ENCODE peak calls at places on chromosomes 6 and 20, in seven cellular contexts. P is H1; R is GM23248; O is breast epithelium; N is HL-60; Q is CD4-positive, alpha-beta memory T cell; F is lower lobe of right lung. S is an unnamed sample.
A peak's percentile ranks its signal among the peaks of the same experiment; 100 is the strongest.

GRCh38 chr6:45388328-45388727 is 10.6 kb upstream of the SUPT3H start:
- DNase-seq in P (no peak), O (no peak), F (no peak), Q (no peak), R (peak; percentile 73), N (no peak), S (no peak)

GRCh38 chr6:130018830-130019795 is 732 bp downstream of the L3MBTL3 start:
- DNase-seq in N (peak; percentile 34), R (peak; percentile 64), Q (peak; percentile 56), O (no peak), P (no peak), F (peak; percentile 55), S (peak; percentile 41)

GRCh38 chr6:69466979-69467570 is 329.7 kb downstream of the LMBRD1 start:
- DNase-seq in R (no peak), N (no peak), Q (no peak), O (no peak), P (no peak), F (no peak), S (peak; percentile 72)

GRCh38 chr6:35174043-35174434 is 32.9 kb upstream of the TCP11 start:
- DNase-seq in P (no peak), R (no peak), N (no peak), O (no peak), Q (no peak), F (no peak), S (no peak)

GRCh38 chr20:56760610-56761009 is 131.5 kb downstream of the TFAP2C start:
- DNase-seq in R (peak; percentile 53), P (no peak), N (no peak), O (no peak), F (no peak), Q (no peak), S (no peak)

GRCh38 chr6:27765028-27765427 is 147.2 kb downstream of the OR2B2 start:
- DNase-seq in O (no peak), Q (no peak), R (no peak), F (no peak), N (no peak), P (no peak), S (no peak)

GRCh38 chr20:7379621-7380220 is 560.5 kb downstream of the HAO1 start:
- DNase-seq in Q (no peak), P (no peak), F (no peak), O (no peak), R (peak; percentile 42), N (no peak), S (no peak)

GRCh38 chr6:70376628-70377027 is 36.7 kb upstream of the FAM135A start:
- DNase-seq in F (no peak), Q (no peak), P (no peak), R (no peak), O (no peak), N (no peak), S (no peak)

GRCh38 chr6:169974663-169975062 is 223.2 kb downstream of the ERMARD start:
- DNase-seq in Q (no peak), P (no peak), R (no peak), F (no peak), N (no peak), O (peak; percentile 43), S (peak; percentile 49)

GRCh38 chr20:37990571-37991151 is 42.6 kb downstream of the TTI1 start:
- DNase-seq in F (peak; percentile 82), R (peak; percentile 94), N (peak; percentile 60), Q (peak; percentile 51), P (no peak), O (no peak), S (peak; percentile 60)

GRCh38 chr6:89146748-89147715 is 1.2 kb downstream of the PM20D2 start:
- DNase-seq in F (no peak), R (peak; percentile 43), Q (no peak), N (no peak), O (no peak), P (no peak), S (no peak)

GRCh38 chr6:13472099-13472498 is 15.3 kb downstream of the GFOD1 start:
- DNase-seq in P (no peak), R (no peak), O (no peak), F (no peak), N (no peak), Q (no peak), S (no peak)

GRCh38 chr6:47419621-47420020 is 58.0 kb upstream of the CD2AP start:
- DNase-seq in N (no peak), F (no peak), R (peak; percentile 23), P (no peak), Q (no peak), O (no peak), S (no peak)

GRCh38 chr6:84560431-84561375 is 203.7 kb downstream of the TBX18 start:
- DNase-seq in N (no peak), Q (no peak), O (no peak), F (no peak), P (no peak), R (no peak), S (no peak)

GRCh38 chr20:51586005-51586440 is 43.5 kb upstream of the NFATC2 start:
- DNase-seq in Q (no peak), F (no peak), R (peak; percentile 95), O (no peak), N (no peak), P (no peak), S (no peak)

GRCh38 chr6:75504902-75505233 is 11.3 kb upstream of the FILIP1 start:
- DNase-seq in F (no peak), R (peak; percentile 62), Q (no peak), O (no peak), N (no peak), P (no peak), S (no peak)

GRCh38 chr6:163001341-163001740 is 273.6 kb downstream of the PACRG start:
- DNase-seq in O (no peak), F (no peak), Q (no peak), N (no peak), R (no peak), P (no peak), S (no peak)

GRCh38 chr6:122400467-122401089 is 1.1 kb downstream of the HSF2 start:
- DNase-seq in O (no peak), R (peak; percentile 22), F (no peak), N (no peak), P (no peak), Q (no peak), S (no peak)

GRCh38 chr6:160391419-160392116 is 43.4 kb downstream of the SLC22A3 start:
- DNase-seq in R (peak; percentile 44), N (no peak), P (no peak), Q (no peak), O (no peak), F (no peak), S (no peak)

GRCh38 chr6:150068173-150068785 is 642 bp downstream of the ULBP3 start:
- DNase-seq in R (peak; percentile 27), Q (no peak), N (no peak), P (no peak), F (no peak), O (no peak), S (no peak)

GRCh38 chr20:1881240-1881835 is 13.9 kb upstream of the SIRPA start:
- DNase-seq in Q (no peak), O (no peak), R (no peak), P (no peak), F (no peak), N (no peak), S (no peak)

DNA sequence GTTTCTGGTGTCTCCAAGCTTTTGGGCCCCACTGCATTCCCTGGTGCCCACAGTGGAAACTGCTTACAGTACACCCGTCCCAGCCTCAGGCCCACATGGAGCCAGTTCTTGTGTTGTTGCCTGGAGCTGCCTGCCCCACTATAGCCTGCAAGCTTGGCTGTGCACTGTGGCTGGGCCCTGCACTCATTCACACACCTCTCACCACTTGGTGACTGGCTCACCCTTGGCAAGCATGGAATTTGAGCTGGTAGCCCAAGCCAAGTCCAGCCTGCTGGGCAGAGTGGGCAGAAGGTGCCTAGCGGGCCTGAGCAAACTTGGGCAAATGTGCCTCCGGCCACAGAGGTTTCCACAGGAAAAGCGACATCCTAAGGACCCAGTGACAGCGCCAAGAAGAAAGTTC is 472.3 kb downstream of the MMUT start:
- DNase-seq in O (no peak), Q (no peak), R (no peak), N (no peak), P (no peak), F (no peak), S (no peak)
- H3K4me3 ChIP-seq in O (no peak overlapping the region), Q (no peak overlapping the region), R (peak overlapping the region; percentile 18), N (no peak overlapping the region), P (no peak overlapping the region), F (no peak overlapping the region), S (no peak overlapping the region)

DNA sequence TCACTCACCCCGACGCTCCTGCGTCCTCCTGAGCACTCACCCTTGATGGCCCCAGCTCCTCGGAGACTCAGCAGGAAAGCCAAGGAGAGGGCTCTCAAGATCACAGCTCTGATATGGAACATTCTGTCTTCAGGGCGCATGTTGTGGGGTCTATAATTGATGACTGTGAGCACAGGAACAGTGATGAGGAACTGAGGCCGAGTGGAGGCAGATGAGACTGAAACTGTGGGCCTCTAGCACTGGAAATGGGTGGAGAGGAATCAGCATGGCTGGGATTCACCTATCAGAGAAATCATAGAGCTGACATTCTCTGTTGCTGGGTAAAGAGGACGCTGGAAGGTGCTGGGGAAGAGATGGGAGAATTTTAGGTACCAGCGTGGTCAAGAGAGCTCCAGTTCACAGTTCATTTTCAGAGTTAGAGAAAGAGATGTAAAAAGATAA is at the start of gene HLA-DPA1:
- DNase-seq in O (no peak), N (no peak), Q (peak; percentile 24), R (peak; percentile 62), P (no peak), F (peak; percentile 54), S (peak; percentile 69)
- H3K27me3 ChIP-seq in O (no peaks in the 10 kb centered on the region), N (peaks cover 21% of the 10 kb centered on the region), Q (no peaks in the 10 kb centered on the region), R (no peaks in the 10 kb centered on the region), P (no peaks in the 10 kb centered on the region), F (no peaks in the 10 kb centered on the region), S (no peaks in the 10 kb centered on the region)

GRCh38 chr6:37172991-37173572 is 3.1 kb downstream of the PIM1 start:
- DNase-seq in N (no peak), P (no peak), F (no peak), Q (no peak), O (no peak), R (no peak), S (no peak)

GRCh38 chr6:37174515-37175331 is 4.8 kb downstream of the PIM1 start:
- DNase-seq in Q (no peak), P (no peak), R (no peak), F (no peak), O (no peak), N (no peak), S (no peak)

GRCh38 chr6:37175332-37176267 is 5.6 kb downstream of the PIM1 start:
- DNase-seq in Q (no peak), O (no peak), R (no peak), N (no peak), F (no peak), P (no peak), S (peak; percentile 51)

GRCh38 chr6:37173573-37174195 is 3.7 kb downstream of the PIM1 start:
- DNase-seq in F (no peak), O (no peak), R (peak; percentile 43), Q (no peak), P (no peak), N (no peak), S (peak; percentile 60)

DNA sequence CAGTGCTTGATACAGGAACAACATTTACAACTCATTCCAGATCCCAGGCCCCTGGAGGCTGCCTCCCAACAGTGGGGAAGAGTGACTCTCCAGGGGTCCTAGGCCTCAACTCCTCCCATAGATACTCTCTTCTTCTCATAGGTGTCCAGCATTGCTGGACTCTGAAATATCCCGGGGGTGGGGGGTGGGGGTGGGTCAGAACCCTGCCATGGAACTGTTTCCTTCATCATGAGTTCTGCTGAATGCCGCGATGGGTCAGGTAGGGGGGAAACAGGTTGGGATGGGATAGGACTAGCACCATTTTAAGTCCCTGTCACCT is 4.2 kb downstream of the PIM1 start:
- DNase-seq in R (no peak), N (no peak), Q (no peak), P (no peak), O (no peak), F (no peak), S (no peak)
- H3K27ac ChIP-seq in R (no peak overlapping the region), N (no peak overlapping the region), Q (peak overlapping the region; percentile 74), P (no peak overlapping the region), O (peak overlapping the region; percentile 1), F (peak overlapping the region; percentile 11), S (peak overlapping the region; percentile 97)

GRCh38 chr20:59931511-59932312 is 1.7 kb downstream of the SYCP2 start:
- DNase-seq in P (no peak), F (no peak), O (no peak), R (no peak), N (no peak), Q (no peak), S (no peak)
- H3K4me3 ChIP-seq in P (no peak overlapping the region), F (no peak overlapping the region), O (no peak overlapping the region), R (no peak overlapping the region), N (no peak overlapping the region), Q (no peak overlapping the region), S (no peak overlapping the region)